ENCODE peak calls at places on chromosomes 6 and 20, in seven cellular contexts. One of them, this sample, is unnamed.

GRCh38 chr6:2307794-2308193 is 62.4 kb upstream of the GMDS start:
- DNase-seq in iPS-NIHi11: no peak
- DNase-seq in DMS 273 treated with DMSO at 0.1 percent for 48 hours: no peak
- DNase-seq in SK-N-DZ: no peak
- DNase-seq in hippocampal formation: no peak
- DNase-seq in AML-193: no peak
- DNase-seq in NCI-H1092: no peak
- DNase-seq in this sample: no peak

GRCh38 chr20:36402708-36403107 is 96.6 kb downstream of the DLGAP4 start:
- DNase-seq in iPS-NIHi11: no peak
- DNase-seq in DMS 273 treated with DMSO at 0.1 percent for 48 hours: no peak
- DNase-seq in SK-N-DZ: no peak
- DNase-seq in hippocampal formation: no peak
- DNase-seq in AML-193: no peak
- DNase-seq in NCI-H1092: no peak
- DNase-seq in this sample: no peak

GRCh38 chr6:40732878-40733277 is 145.7 kb upstream of the LRFN2 start:
- DNase-seq in iPS-NIHi11: no peak
- DNase-seq in DMS 273 treated with DMSO at 0.1 percent for 48 hours: no peak
- DNase-seq in SK-N-DZ: no peak
- DNase-seq in hippocampal formation: no peak
- DNase-seq in AML-193: no peak
- DNase-seq in NCI-H1092: no peak
- DNase-seq in this sample: no peak

GRCh38 chr6:12371641-12372146 is 81.5 kb downstream of the EDN1 start:
- DNase-seq in iPS-NIHi11: no peak
- DNase-seq in DMS 273 treated with DMSO at 0.1 percent for 48 hours: no peak
- DNase-seq in SK-N-DZ: no peak
- DNase-seq in hippocampal formation: no peak
- DNase-seq in AML-193: no peak
- DNase-seq in NCI-H1092: no peak
- DNase-seq in this sample: no peak

GRCh38 chr20:3630429-3630828 is 32.8 kb downstream of the GFRA4 start:
- DNase-seq in iPS-NIHi11: no peak
- DNase-seq in DMS 273 treated with DMSO at 0.1 percent for 48 hours: no peak
- DNase-seq in SK-N-DZ: no peak
- DNase-seq in hippocampal formation: no peak
- DNase-seq in AML-193: no peak
- DNase-seq in NCI-H1092: no peak
- DNase-seq in this sample: no peak

GRCh38 chr6:134247271-134247833 is 70.6 kb downstream of the SGK1 start:
- DNase-seq in iPS-NIHi11: no peak
- DNase-seq in DMS 273 treated with DMSO at 0.1 percent for 48 hours: no peak
- DNase-seq in SK-N-DZ: no peak
- DNase-seq in hippocampal formation: no peak
- DNase-seq in AML-193: no peak
- DNase-seq in NCI-H1092: no peak
- DNase-seq in this sample: no peak

GRCh38 chr20:40414843-40415615 is 274.0 kb downstream of the MAFB start:
- DNase-seq in iPS-NIHi11: no peak
- DNase-seq in DMS 273 treated with DMSO at 0.1 percent for 48 hours: no peak
- DNase-seq in SK-N-DZ: no peak
- DNase-seq in hippocampal formation: no peak
- DNase-seq in AML-193: no peak
- DNase-seq in NCI-H1092: no peak
- DNase-seq in this sample: no peak

GRCh38 chr6:454148-454991 is 62.8 kb downstream of the IRF4 start:
- DNase-seq in iPS-NIHi11: no peak
- DNase-seq in DMS 273 treated with DMSO at 0.1 percent for 48 hours: no peak
- DNase-seq in SK-N-DZ: no peak
- DNase-seq in hippocampal formation: no peak
- DNase-seq in AML-193: no peak
- DNase-seq in NCI-H1092: no peak
- DNase-seq in this sample: no peak

GRCh38 chr20:57672164-57672563 is 37.7 kb downstream of the PMEPA1 start:
- DNase-seq in iPS-NIHi11: no peak
- DNase-seq in DMS 273 treated with DMSO at 0.1 percent for 48 hours: no peak
- DNase-seq in SK-N-DZ: peak
- DNase-seq in hippocampal formation: no peak
- DNase-seq in AML-193: no peak
- DNase-seq in NCI-H1092: peak
- DNase-seq in this sample: peak

GRCh38 chr20:4064118-4064962 is 49.0 kb upstream of the RNF24 start:
- DNase-seq in iPS-NIHi11: peak
- DNase-seq in DMS 273 treated with DMSO at 0.1 percent for 48 hours: peak
- DNase-seq in SK-N-DZ: no peak
- DNase-seq in hippocampal formation: peak
- DNase-seq in AML-193: peak
- DNase-seq in NCI-H1092: no peak
- DNase-seq in this sample: no peak

GRCh38 chr6:132506461-132506860 is 6.5 kb downstream of the STX7 start:
- DNase-seq in iPS-NIHi11: no peak
- DNase-seq in DMS 273 treated with DMSO at 0.1 percent for 48 hours: no peak
- DNase-seq in SK-N-DZ: no peak
- DNase-seq in hippocampal formation: no peak
- DNase-seq in AML-193: no peak
- DNase-seq in NCI-H1092: no peak
- DNase-seq in this sample: no peak

GRCh38 chr20:39602649-39603048 is 640.5 kb downstream of the DHX35 start:
- DNase-seq in iPS-NIHi11: no peak
- DNase-seq in DMS 273 treated with DMSO at 0.1 percent for 48 hours: no peak
- DNase-seq in SK-N-DZ: no peak
- DNase-seq in hippocampal formation: no peak
- DNase-seq in AML-193: no peak
- DNase-seq in NCI-H1092: no peak
- DNase-seq in this sample: no peak

GRCh38 chr20:35436175-35436568 is 1.9 kb downstream of the GDF5 start:
- DNase-seq in iPS-NIHi11: peak
- DNase-seq in DMS 273 treated with DMSO at 0.1 percent for 48 hours: no peak
- DNase-seq in SK-N-DZ: no peak
- DNase-seq in hippocampal formation: no peak
- DNase-seq in AML-193: no peak
- DNase-seq in NCI-H1092: no peak
- DNase-seq in this sample: no peak

GRCh38 chr20:22374678-22375590 is 209.4 kb downstream of the FOXA2 start:
- DNase-seq in iPS-NIHi11: no peak
- DNase-seq in DMS 273 treated with DMSO at 0.1 percent for 48 hours: no peak
- DNase-seq in SK-N-DZ: no peak
- DNase-seq in hippocampal formation: no peak
- DNase-seq in AML-193: no peak
- DNase-seq in NCI-H1092: peak
- DNase-seq in this sample: no peak

GRCh38 chr6:36246511-36247268 is 23.2 kb upstream of the PNPLA1 start:
- DNase-seq in iPS-NIHi11: no peak
- DNase-seq in DMS 273 treated with DMSO at 0.1 percent for 48 hours: no peak
- DNase-seq in SK-N-DZ: no peak
- DNase-seq in hippocampal formation: no peak
- DNase-seq in AML-193: peak
- DNase-seq in NCI-H1092: no peak
- DNase-seq in this sample: no peak

GRCh38 chr6:34131326-34132081 is 14.4 kb downstream of the GRM4 start:
- DNase-seq in iPS-NIHi11: peak
- DNase-seq in DMS 273 treated with DMSO at 0.1 percent for 48 hours: no peak
- DNase-seq in SK-N-DZ: no peak
- DNase-seq in hippocampal formation: no peak
- DNase-seq in AML-193: no peak
- DNase-seq in NCI-H1092: no peak
- DNase-seq in this sample: no peak

GRCh38 chr6:42511803-42512422 is 51.9 kb upstream of the UBR2 start:
- DNase-seq in iPS-NIHi11: no peak
- DNase-seq in DMS 273 treated with DMSO at 0.1 percent for 48 hours: no peak
- DNase-seq in SK-N-DZ: no peak
- DNase-seq in hippocampal formation: no peak
- DNase-seq in AML-193: no peak
- DNase-seq in NCI-H1092: no peak
- DNase-seq in this sample: no peak

GRCh38 chr20:62728028-62728780 is 19.6 kb downstream of the NTSR1 start:
- DNase-seq in iPS-NIHi11: no peak
- DNase-seq in DMS 273 treated with DMSO at 0.1 percent for 48 hours: no peak
- DNase-seq in SK-N-DZ: no peak
- DNase-seq in hippocampal formation: no peak
- DNase-seq in AML-193: peak
- DNase-seq in NCI-H1092: no peak
- DNase-seq in this sample: no peak

This sample was measured in NCI-H524 treated with DMSO at 0.1 percent for 48 hours.